ENCODE peak calls at places on chromosome 13, in six cellular contexts. N is thoracic aorta, U is cardiac fibroblast, R is fibroblast of pulmonary artery, H is psoas muscle, F is GM06990. G is an unnamed sample.

GRCh38 chr13:43044720-43045301 is 21.4 kb downstream of the DNAJC15 start:
- DNase-seq in U (no peak), H (no peak), N (no peak), R (no peak), F (no peak), G (no peak)

GRCh38 chr13:90098580-90098979 is 1248.9 kb upstream of the MIR17HG start:
- DNase-seq in U (no peak), H (no peak), R (no peak), F (no peak), N (no peak), G (no peak)

GRCh38 chr13:78786399-78786879 is 127.5 kb upstream of the OBI1 start:
- DNase-seq in N (no peak), U (no peak), R (no peak), H (no peak), F (no peak), G (no peak)

GRCh38 chr13:113845055-113845454 is 18.8 kb downstream of the GAS6 start:
- DNase-seq in R (no peak), U (no peak), F (no peak), N (no peak), H (no peak), G (no peak)

GRCh38 chr13:30026093-30026492 is 175.7 kb upstream of the UBL3 start:
- DNase-seq in N (no peak), U (peak), H (no peak), R (peak), F (no peak), G (peak)

GRCh38 chr13:29005035-29005434 is 184.9 kb downstream of the MTUS2 start:
- DNase-seq in N (no peak), F (no peak), U (no peak), H (no peak), R (no peak), G (no peak)

GRCh38 chr13:36344886-36345437 is 1.2 kb downstream of the SPART start:
- DNase-seq in F (no peak), H (no peak), U (peak), R (peak), N (no peak), G (no peak)

GRCh38 chr13:47611664-47612288 is 389.3 kb downstream of the SUCLA2 start:
- DNase-seq in U (peak), N (no peak), H (no peak), F (no peak), R (no peak), G (peak)

GRCh38 chr13:114285166-114285808 is 3.9 kb downstream of the UPF3A start:
- DNase-seq in H (no peak), R (no peak), U (peak), F (no peak), N (no peak), G (no peak)

GRCh38 chr13:75512253-75512652 is 25.4 kb downstream of the COMMD6 start:
- DNase-seq in F (peak), U (no peak), R (no peak), N (no peak), H (no peak), G (no peak)

GRCh38 chr13:80299046-80299445 is 41.9 kb downstream of the SPRY2 start:
- DNase-seq in R (no peak), U (peak), H (no peak), N (no peak), F (no peak), G (no peak)

GRCh38 chr13:80297503-80297902 is 43.4 kb downstream of the SPRY2 start:
- DNase-seq in F (no peak), R (no peak), U (no peak), N (no peak), H (no peak), G (no peak)

GRCh38 chr13:80296638-80297037 is 44.3 kb downstream of the SPRY2 start:
- DNase-seq in N (no peak), R (no peak), U (no peak), H (no peak), F (no peak), G (no peak)

GRCh38 chr13:80297094-80297493 is 43.8 kb downstream of the SPRY2 start:
- DNase-seq in H (no peak), U (no peak), F (no peak), N (no peak), R (no peak), G (no peak)
- H3K4me3 ChIP-seq in H (no peak), U (no peak), F (no peak), N (no peak), R (no peak), G (no peak)

DNA sequence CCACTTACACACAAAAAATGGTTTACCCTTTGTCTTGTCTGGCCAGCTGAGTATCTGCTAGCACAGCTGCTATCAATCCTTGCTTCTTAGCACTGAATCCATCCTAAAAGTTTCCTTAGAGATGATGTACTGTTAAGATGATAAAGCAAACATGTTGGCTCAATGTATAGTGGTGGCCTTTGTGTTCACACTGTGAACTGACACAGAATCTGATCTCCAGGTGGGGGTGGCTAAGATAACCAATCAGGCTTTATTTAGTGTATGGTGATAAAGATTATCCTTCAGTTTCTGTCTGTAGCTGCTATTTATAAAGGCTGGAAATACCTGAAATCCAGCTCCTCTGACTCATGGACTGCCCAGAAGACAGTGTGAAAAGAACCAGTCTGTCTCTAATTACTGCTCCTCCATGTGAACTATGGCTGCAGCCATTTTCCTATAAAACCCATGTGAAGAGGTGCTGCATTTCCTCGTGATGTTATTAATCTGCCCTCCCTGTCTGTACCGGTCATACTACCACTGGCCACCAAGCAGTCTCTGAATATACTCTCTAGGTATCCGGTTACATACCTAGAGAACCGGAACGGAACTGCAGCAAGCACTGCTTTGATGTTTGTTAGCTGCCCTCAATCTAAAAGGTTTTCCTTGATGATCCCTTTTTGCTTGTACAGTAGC is 238.1 kb downstream of the LHFPL6 start:
- DNase-seq in U (no peak), H (no peak), F (no peak), R (no peak), N (no peak), G (peak)
- TF ChIP-seq CTCF in U (peak), H (no peak), F (no peak), R (no peak), N (no peak), G (no peak)

DNA sequence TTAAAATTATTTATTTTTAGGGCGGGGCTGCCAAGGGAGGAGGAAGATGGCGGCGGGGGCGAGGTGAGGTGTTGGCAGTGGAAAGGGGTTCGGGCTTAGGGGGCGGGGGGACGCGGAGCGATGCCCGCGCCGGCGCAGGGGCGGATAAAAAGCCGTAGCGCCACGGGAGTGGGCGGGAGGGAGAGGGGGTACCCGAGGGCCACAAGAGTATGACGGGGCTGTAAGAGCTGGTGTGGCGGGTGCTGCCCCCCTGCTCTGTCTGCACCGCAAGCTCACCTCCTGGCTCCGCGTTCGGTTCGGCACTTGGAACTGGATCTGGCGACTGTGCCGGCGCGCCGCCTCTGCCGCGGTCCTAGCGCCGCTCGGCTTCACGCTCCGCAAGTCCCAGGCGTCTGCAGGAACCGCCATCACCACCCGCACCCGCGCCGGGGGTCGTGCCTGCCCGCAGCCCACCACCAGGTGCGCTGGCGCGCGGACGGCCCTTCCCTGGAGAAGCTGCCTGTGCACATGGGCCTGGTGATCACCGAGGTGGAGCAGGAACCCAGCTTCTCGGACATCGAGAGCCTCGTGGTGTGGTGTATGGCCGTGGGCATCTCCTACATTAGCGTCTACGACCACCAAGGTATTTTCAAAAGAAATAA is 265.2 kb upstream of the SGCG start:
- DNase-seq in U (peak), N (no peak), H (peak), F (peak), R (peak), G (peak)
- H3K4me3 ChIP-seq in U (peak), N (peak), H (peak), F (peak), R (peak), G (peak)

DNA sequence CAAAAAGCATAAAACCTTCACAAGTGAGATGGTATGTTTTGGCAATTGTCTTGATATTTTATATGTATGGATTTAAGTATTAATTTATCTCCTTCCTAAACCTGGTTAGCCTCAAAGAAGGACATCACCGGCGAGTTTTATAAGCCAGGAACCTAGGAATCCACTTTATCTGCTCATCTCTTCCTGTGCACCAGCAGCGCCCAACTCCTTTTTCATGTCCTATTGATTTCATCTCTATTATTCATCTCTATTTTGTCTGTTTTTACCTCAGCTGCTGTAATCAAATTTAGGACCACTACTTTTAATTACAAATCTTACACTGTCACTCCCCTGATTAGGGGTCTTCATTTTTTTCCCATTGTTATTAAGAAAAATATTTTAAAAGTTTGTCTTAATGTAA is 286.4 kb downstream of the DACH1 start:
- DNase-seq in N (no peak), R (no peak), H (no peak), U (no peak), F (no peak), G (no peak)
- TF ChIP-seq CTCF in N (no peak), R (no peak), H (no peak), U (no peak), F (no peak), G (no peak)

DNA sequence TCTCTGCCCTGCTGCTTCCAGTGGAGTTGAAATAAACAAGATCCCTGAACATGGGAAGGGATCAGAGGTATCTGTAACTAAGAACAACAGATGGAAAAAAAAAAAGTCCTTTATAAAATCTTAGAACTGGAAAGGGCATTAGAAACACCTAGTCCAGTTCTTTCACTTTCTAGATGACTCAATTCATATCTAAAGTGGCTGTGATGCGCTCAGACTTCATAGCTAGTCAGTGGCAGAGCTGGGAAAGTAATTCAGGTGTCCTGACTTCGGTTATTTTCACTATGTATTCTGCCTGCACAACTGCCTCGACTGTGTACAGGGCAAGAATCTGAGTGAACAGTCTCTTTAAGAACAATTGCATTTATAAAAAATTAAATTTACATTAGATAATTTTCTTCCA is 151.8 kb upstream of the TMTC4 start:
- DNase-seq in U (no peak), N (no peak), F (no peak), R (no peak), H (no peak), G (no peak)
- H3K4me3 ChIP-seq in U (no peak), N (no peak), F (no peak), R (no peak), H (no peak), G (no peak)

DNA sequence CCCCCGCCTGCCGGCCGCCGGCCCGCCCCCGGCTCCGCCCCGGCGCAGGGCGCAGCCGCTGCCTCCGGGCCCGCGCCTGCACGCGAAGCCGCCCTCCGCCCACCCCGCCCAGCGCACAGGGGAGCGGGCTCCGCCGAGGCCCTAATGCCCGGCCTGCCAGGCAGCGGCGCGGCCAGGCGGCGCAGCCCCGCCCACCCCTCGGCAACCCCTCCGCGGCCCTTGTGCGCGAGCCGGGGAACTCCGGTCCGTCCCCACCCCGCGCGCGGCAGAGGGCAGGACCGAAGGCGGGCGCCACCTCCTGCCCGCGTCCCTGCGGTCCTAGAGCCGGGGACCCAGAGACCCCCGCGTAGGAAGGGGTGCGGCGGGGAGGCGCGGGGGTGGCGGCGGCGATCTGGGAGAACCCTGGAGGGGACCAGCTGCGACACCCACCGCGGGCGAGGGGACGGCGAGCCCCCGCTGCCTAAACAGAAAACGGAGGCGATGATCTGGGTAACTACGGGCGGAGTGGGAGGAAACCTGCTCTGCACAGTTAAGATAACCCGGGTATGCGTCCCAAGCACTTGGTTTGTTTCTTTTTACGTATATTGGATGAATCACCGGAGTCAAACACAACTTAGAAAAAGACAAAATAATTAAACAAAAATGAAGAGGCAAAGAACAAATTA is 351 bp upstream of the USP12 start:
- DNase-seq in R (peak), U (peak), N (peak), H (peak), F (peak), G (peak)
- TF ChIP-seq CTCF in R (no peak), U (no peak), N (no peak), H (peak), F (no peak), G (no peak)

GRCh38 chr13:34988330-34988791 is 46.3 kb downstream of the NBEA start:
- DNase-seq in H (no peak), U (no peak), F (no peak), R (no peak), N (no peak), G (no peak)
- H3K4me3 ChIP-seq in H (no peak), U (no peak), F (no peak), R (no peak), N (no peak), G (no peak)

GRCh38 chr13:50974268-50974667 is 64.7 kb downstream of the RNASEH2B start:
- DNase-seq in N (no peak), U (no peak), H (no peak), F (no peak), R (no peak), G (no peak)

DNA sequence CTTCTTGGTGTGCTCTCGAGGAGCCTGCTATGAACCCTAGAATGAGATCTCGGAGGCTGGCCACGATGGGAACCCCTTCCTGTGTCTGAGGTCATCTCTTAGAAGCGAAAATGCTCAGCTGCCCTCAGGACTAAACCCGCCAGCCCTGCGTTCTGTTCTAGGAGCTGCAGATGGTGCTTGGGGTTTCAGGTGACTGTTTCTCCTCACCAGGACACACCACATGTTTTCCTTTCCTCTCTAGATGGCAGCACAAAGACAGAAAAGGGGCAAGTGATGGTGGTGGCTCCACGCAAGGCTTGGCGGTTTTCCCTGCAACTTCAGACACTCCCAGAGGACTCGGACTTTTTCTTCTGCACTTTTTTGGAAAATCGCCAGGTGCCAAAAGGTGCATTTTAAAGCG is 60.1 kb downstream of the RNASEH2B start:
- DNase-seq in H (no peak), F (no peak), N (no peak), U (no peak), R (peak), G (no peak)
- TF ChIP-seq CTCF in H (no peak), F (peak), N (peak), U (peak), R (no peak), G (no peak)

GRCh38 chr13:40980466-40980865 is 38.6 kb downstream of the ELF1 start:
- DNase-seq in R (no peak), N (no peak), U (no peak), F (no peak), H (no peak), G (no peak)

GRCh38 chr13:40983269-40983668 is 35.8 kb downstream of the ELF1 start:
- DNase-seq in H (no peak), R (peak), U (peak), N (no peak), F (no peak), G (no peak)

GRCh38 chr13:40981361-40981760 is 37.8 kb downstream of the ELF1 start:
- DNase-seq in F (no peak), H (no peak), R (peak), U (peak), N (no peak), G (no peak)

GRCh38 chr13:40982772-40983171 is 36.3 kb downstream of the ELF1 start:
- DNase-seq in H (no peak), U (peak), R (peak), N (no peak), F (peak), G (peak)

GRCh38 chr13:40981949-40982348 is 37.2 kb downstream of the ELF1 start:
- DNase-seq in R (no peak), F (no peak), H (no peak), N (no peak), U (peak), G (no peak)
- H3K4me3 ChIP-seq in R (peak), F (peak), H (peak), N (peak), U (peak), G (no peak)

G was measured in foreskin fibroblast.